ENCODE peak calls at places on chromosomes 4 and X, in seven cellular contexts. B, O, E, K, A, I and V are unnamed samples. For H3K27me3, the result is how much of the 10 kb centered on the place peaks cover.

GRCh38 chr4:147122697-147123472 is 177.2 kb upstream of the TTC29 start:
- DNase-seq in B (no peak), O (no peak), E (no peak), K (no peak), A (peak), I (no peak), V (no peak)

GRCh38 chr4:13348216-13348615 is 135.9 kb downstream of the RAB28 start:
- DNase-seq in B (no peak), O (no peak), E (no peak), K (no peak), A (no peak), I (no peak), V (no peak)

GRCh38 chr4:46992338-46992737 is 1.0 kb downstream of the GABRA4 start:
- DNase-seq in B (no peak), O (no peak), E (no peak), K (no peak), A (no peak), I (no peak), V (no peak)

GRCh38 chr4:7111441-7111840 is 43.6 kb upstream of the GRPEL1 start:
- DNase-seq in B (no peak), O (no peak), E (no peak), K (no peak), A (no peak), I (no peak), V (no peak)

GRCh38 chr4:156695163-156695562 is 276.4 kb downstream of the PDGFC start:
- DNase-seq in B (no peak), O (no peak), E (no peak), K (no peak), A (no peak), I (no peak), V (no peak)

GRCh38 chr4:3112979-3113469 is 38.5 kb downstream of the HTT start:
- DNase-seq in B (no peak), O (no peak), E (no peak), K (no peak), A (peak), I (no peak), V (no peak)

GRCh38 chr4:7415927-7416686 is 18.6 kb downstream of the PSAPL1 start:
- DNase-seq in B (peak), O (no peak), E (peak), K (no peak), A (no peak), I (no peak), V (no peak)

GRCh38 chr4:169139013-169139412 is 129.0 kb upstream of the CBR4 start:
- DNase-seq in B (no peak), O (no peak), E (no peak), K (no peak), A (no peak), I (no peak), V (no peak)

GRCh38 chr4:52197351-52197750 is 146.2 kb downstream of the SPATA18 start:
- DNase-seq in B (no peak), O (no peak), E (no peak), K (no peak), A (no peak), I (no peak), V (no peak)

GRCh38 chr4:52198356-52198755 is 147.3 kb downstream of the SPATA18 start:
- DNase-seq in B (no peak), O (no peak), E (no peak), K (no peak), A (no peak), I (no peak), V (no peak)

GRCh38 chr4:52192697-52193096 is 141.6 kb downstream of the SPATA18 start:
- DNase-seq in B (no peak), O (no peak), E (no peak), K (no peak), A (no peak), I (no peak), V (no peak)

GRCh38 chr4:52196606-52197130 is 145.6 kb downstream of the SPATA18 start:
- DNase-seq in B (no peak), O (no peak), E (no peak), K (no peak), A (no peak), I (no peak), V (no peak)

DNA sequence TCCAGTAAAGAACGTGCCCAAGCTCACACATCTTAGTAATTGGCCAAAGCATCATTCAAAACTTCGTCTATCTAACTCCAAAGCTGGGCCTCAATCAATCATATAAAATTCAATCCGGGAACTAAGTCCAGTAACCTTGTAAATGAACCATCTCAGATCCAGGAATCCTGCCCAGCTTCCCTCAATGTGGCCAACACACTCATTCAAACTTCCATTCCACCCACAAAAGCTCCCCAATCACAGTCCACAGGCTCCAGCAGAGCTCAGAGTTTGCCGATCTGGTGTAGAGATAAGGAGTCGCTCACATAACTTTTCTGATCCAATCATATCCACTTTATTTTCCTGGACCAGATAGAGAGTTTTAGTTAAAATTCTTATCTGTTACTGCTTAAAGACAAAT is 144.8 kb downstream of the SPATA18 start:
- DNase-seq in B (no peak), O (no peak), E (no peak), K (no peak), A (no peak), I (no peak), V (no peak)
- H3K4me3 ChIP-seq in B (no peak), O (no peak), E (no peak), K (no peak), A (no peak), I (no peak), V (no peak)

GRCh38 chr4:119212964-119213606 is 572 bp downstream of the USP53 start:
- DNase-seq in B (peak), O (no peak), E (peak), K (peak), A (peak), I (peak), V (peak)
- TF ChIP-seq CTCF in B (no peak), O (peak), E (peak), K (no peak), A (peak), I (no peak), V (peak)

DNA sequence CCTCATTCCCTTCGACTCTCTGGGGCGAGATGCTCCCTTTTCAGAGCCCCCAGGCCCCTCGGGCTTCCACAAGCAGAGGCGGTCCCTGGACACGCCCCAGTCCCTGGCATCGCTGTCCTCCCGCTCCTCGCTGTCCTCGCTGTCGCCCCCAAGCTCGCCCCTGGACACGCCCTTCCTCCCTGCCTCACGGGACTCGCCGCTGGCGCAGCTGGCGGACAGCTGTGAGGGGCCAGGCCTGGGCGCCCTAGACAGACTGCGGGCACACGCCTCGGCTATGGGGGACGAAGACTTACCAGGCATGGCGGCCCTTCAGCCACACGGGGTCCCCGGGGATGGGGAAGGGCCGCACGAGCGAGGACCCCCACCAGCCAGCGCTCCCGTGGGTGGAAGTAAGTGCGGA is 39.5 kb upstream of the CLCN4 start:
- DNase-seq in B (no peak), O (no peak), E (no peak), K (no peak), A (no peak), I (no peak), V (no peak)
- H3K27me3 ChIP-seq in B (under half), O (under half), E (under half), K (under half), A (under half), I (under half), V (under half)

GRCh38 chrX:130623508-130623907 is 221.7 kb downstream of the RBMX2 start:
- DNase-seq in B (no peak), O (no peak), E (no peak), K (no peak), A (no peak), I (no peak), V (no peak)

GRCh38 chrX:130631011-130631410 is 229.2 kb downstream of the RBMX2 start:
- DNase-seq in B (no peak), O (no peak), E (no peak), K (no peak), A (no peak), I (no peak), V (no peak)

GRCh38 chrX:130625381-130625780 is 223.6 kb downstream of the RBMX2 start:
- DNase-seq in B (no peak), O (no peak), E (no peak), K (no peak), A (no peak), I (no peak), V (no peak)

GRCh38 chrX:130628522-130628921 is 226.7 kb downstream of the RBMX2 start:
- DNase-seq in B (no peak), O (no peak), E (no peak), K (no peak), A (no peak), I (no peak), V (no peak)

DNA sequence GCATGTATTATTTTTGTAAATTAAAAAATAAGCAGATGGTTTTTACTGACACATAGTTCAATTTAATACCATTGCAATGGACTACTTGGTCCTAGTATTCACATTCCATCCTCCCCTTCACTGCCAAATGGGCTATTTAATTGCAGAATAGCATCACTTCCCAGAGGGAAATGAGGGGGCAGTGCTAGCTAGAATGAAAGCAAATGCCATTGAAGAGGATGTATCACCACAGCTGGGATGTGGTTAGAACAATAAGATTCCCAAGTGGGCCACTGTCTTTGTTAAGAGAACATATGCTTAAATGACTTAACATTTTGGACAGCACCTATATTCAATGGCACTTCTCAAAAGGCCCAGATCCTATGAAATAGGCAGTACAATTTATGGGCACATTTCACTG is 224.7 kb downstream of the RBMX2 start:
- DNase-seq in B (no peak), O (no peak), E (no peak), K (no peak), A (peak), I (no peak), V (no peak)
- H3K4me3 ChIP-seq in B (no peak), O (no peak), E (no peak), K (no peak), A (no peak), I (no peak), V (no peak)

GRCh38 chrX:131763674-131764073 is 219.8 kb downstream of the OR13H1 start:
- DNase-seq in B (no peak), O (no peak), E (peak), K (peak), A (peak), I (peak), V (no peak)
- TF ChIP-seq CTCF in B (no peak), O (peak), E (peak), K (no peak), A (peak), I (peak), V (no peak)

GRCh38 chr4:33551244-33551643 is 2693.1 kb downstream of the ARAP2 start:
- DNase-seq in B (no peak), O (no peak), E (no peak), K (no peak), A (no peak), I (no peak), V (no peak)
- H3K27me3 ChIP-seq in B (under half), O (under half), E (under half), K (under half), A (under half), I (under half), V (under half)

GRCh38 chr4:146095867-146096266 is 79.7 kb upstream of the LSM6 start:
- DNase-seq in B (no peak), O (no peak), E (no peak), K (no peak), A (no peak), I (no peak), V (no peak)
- H3K4me3 ChIP-seq in B (no peak), O (no peak), E (no peak), K (no peak), A (no peak), I (no peak), V (no peak)